ENCODE peak calls at places on chromosomes 6 and 20, in eight cellular contexts. Z, Y, H, W, O, X, U and F are unnamed samples.

GRCh38 chr6:33571637-33572316 is 8.3 kb downstream of the BAK1 start:
- DNase-seq in Z (no peak), Y (no peak), H (no peak), W (no peak), O (no peak), X (no peak), U (no peak), F (no peak)

GRCh38 chr6:109322825-109323580 is 59.3 kb downstream of the CD164 start:
- DNase-seq in Z (no peak), Y (no peak), H (no peak), W (no peak), O (no peak), X (peak; percentile 72), U (peak; percentile 52), F (no peak)

GRCh38 chr20:17878912-17879602 is 89.5 kb downstream of the SNX5 start:
- DNase-seq in Z (no peak), Y (no peak), H (no peak), W (no peak), O (no peak), X (peak; percentile 27), U (no peak), F (no peak)

GRCh38 chr20:7470912-7471311 is 469.3 kb downstream of the HAO1 start:
- DNase-seq in Z (no peak), Y (no peak), H (no peak), W (no peak), O (no peak), X (no peak), U (no peak), F (no peak)

GRCh38 chr6:73612611-73613010 is 41.2 kb downstream of the SLC17A5 start:
- DNase-seq in Z (no peak), Y (no peak), H (no peak), W (no peak), O (no peak), X (no peak), U (no peak), F (no peak)

GRCh38 chr6:25477006-25477590 is 174.9 kb upstream of the SCGN start:
- DNase-seq in Z (no peak), Y (no peak), H (no peak), W (peak; percentile 59), O (peak; percentile 3), X (no peak), U (no peak), F (no peak)

GRCh38 chr6:160088774-160089533 is 32.7 kb upstream of the SLC22A1 start:
- DNase-seq in Z (no peak), Y (no peak), H (no peak), W (no peak), O (no peak), X (no peak), U (no peak), F (no peak)

GRCh38 chr20:46746972-46747371 is 37.5 kb downstream of the SLC2A10 start:
- DNase-seq in Z (no peak), Y (no peak), H (no peak), W (peak; percentile 71), O (peak; percentile 59), X (peak; percentile 29), U (no peak), F (no peak)

GRCh38 chr20:19761853-19762252 is 3.8 kb downstream of the RIN2 start:
- DNase-seq in Z (no peak), Y (no peak), H (no peak), W (no peak), O (no peak), X (no peak), U (no peak), F (peak; percentile 40)

GRCh38 chr6:157235600-157236039 is 87.7 kb downstream of the TMEM242 start:
- DNase-seq in Z (no peak), Y (peak; percentile 59), H (no peak), W (peak; percentile 33), O (peak; percentile 70), X (peak; percentile 82), U (peak; percentile 71), F (no peak)

GRCh38 chr6:135600086-135600702 is 102.7 kb upstream of the AHI1 start:
- DNase-seq in Z (no peak), Y (no peak), H (no peak), W (no peak), O (no peak), X (no peak), U (no peak), F (no peak)

GRCh38 chr6:13413906-13414555 is 73.4 kb downstream of the GFOD1 start:
- DNase-seq in Z (no peak), Y (no peak), H (no peak), W (peak; percentile 34), O (no peak), X (no peak), U (peak; percentile 66), F (no peak)

GRCh38 chr6:39424831-39425230 is 102.3 kb upstream of the KCNK16 start:
- DNase-seq in Z (no peak), Y (no peak), H (no peak), W (no peak), O (no peak), X (no peak), U (no peak), F (no peak)

GRCh38 chr6:35213824-35214756 is at the start of gene SCUBE3:
- DNase-seq in Z (no peak), Y (peak; percentile 29), H (no peak), W (peak; percentile 42), O (no peak), X (no peak), U (peak; percentile 39), F (no peak)

GRCh38 chr6:90656325-90656724 is 69.5 kb upstream of the MAP3K7 start:
- DNase-seq in Z (no peak), Y (no peak), H (no peak), W (no peak), O (no peak), X (no peak), U (no peak), F (no peak)

GRCh38 chr20:6122873-6123649 is at the start of gene FERMT1:
- DNase-seq in Z (no peak), Y (peak; percentile 68), H (no peak), W (peak; percentile 54), O (peak; percentile 89), X (peak; percentile 68), U (peak; percentile 48), F (no peak)

GRCh38 chr6:21331221-21331620 is 262.3 kb upstream of the SOX4 start:
- DNase-seq in Z (no peak), Y (no peak), H (no peak), W (no peak), O (no peak), X (peak; percentile 74), U (peak; percentile 53), F (peak; percentile 70)

GRCh38 chr20:53162251-53162835 is 190.2 kb downstream of the TSHZ2 start:
- DNase-seq in Z (peak; percentile 21), Y (no peak), H (no peak), W (peak; percentile 47), O (peak; percentile 36), X (peak; percentile 74), U (peak; percentile 32), F (no peak)

GRCh38 chr6:77986380-77987034 is 333.7 kb downstream of the MEI4 start:
- DNase-seq in Z (no peak), Y (no peak), H (no peak), W (no peak), O (no peak), X (no peak), U (no peak), F (no peak)

GRCh38 chr6:7879980-7880717 is 30.4 kb downstream of the TXNDC5 start:
- DNase-seq in Z (no peak), Y (no peak), H (no peak), W (no peak), O (no peak), X (no peak), U (no peak), F (no peak)
- TF ChIP-seq POLR2A in Z (no peak), Y (no peak), H (no peak), W (no peak), O (no peak), X (no peak), U (no peak), F (no peak)

GRCh38 chr6:71887006-71887743 is 825 bp downstream of the RIMS1 start:
- DNase-seq in Z (no peak), Y (no peak), H (no peak), W (no peak), O (no peak), X (peak; percentile 58), U (no peak), F (no peak)
- H3K4me3 ChIP-seq in Z (peak overlapping the region; percentile 33), Y (peak overlapping the region; percentile 38), H (peak overlapping the region; percentile 62), W (peak overlapping the region; percentile 50), O (peak overlapping the region; percentile 47), X (peak overlapping the region; percentile 49), U (peak overlapping the region; percentile 5), F (no peak overlapping the region)

GRCh38 chr6:89589297-89590074 is 49.1 kb downstream of the LYRM2 start:
- DNase-seq in Z (no peak), Y (no peak), H (no peak), W (no peak), O (no peak), X (no peak), U (no peak), F (no peak)
- TF ChIP-seq CTCF in Z (no peak), Y (no peak), H (no peak), W (no peak), O (no peak), X (no peak), U (no peak), F (no peak)

GRCh38 chr6:27016689-27017088 is 230.8 kb upstream of the PRSS16 start:
- DNase-seq in Z (no peak), Y (no peak), H (no peak), W (no peak), O (no peak), X (no peak), U (no peak), F (no peak)

GRCh38 chr6:27023664-27024063 is 223.8 kb upstream of the PRSS16 start:
- DNase-seq in Z (no peak), Y (no peak), H (no peak), W (no peak), O (no peak), X (no peak), U (no peak), F (no peak)

GRCh38 chr6:27020553-27020880 is 227.0 kb upstream of the PRSS16 start:
- DNase-seq in Z (no peak), Y (no peak), H (no peak), W (no peak), O (no peak), X (no peak), U (no peak), F (no peak)

GRCh38 chr6:27025351-27025750 is 222.2 kb upstream of the PRSS16 start:
- DNase-seq in Z (no peak), Y (no peak), H (no peak), W (no peak), O (no peak), X (no peak), U (no peak), F (no peak)

DNA sequence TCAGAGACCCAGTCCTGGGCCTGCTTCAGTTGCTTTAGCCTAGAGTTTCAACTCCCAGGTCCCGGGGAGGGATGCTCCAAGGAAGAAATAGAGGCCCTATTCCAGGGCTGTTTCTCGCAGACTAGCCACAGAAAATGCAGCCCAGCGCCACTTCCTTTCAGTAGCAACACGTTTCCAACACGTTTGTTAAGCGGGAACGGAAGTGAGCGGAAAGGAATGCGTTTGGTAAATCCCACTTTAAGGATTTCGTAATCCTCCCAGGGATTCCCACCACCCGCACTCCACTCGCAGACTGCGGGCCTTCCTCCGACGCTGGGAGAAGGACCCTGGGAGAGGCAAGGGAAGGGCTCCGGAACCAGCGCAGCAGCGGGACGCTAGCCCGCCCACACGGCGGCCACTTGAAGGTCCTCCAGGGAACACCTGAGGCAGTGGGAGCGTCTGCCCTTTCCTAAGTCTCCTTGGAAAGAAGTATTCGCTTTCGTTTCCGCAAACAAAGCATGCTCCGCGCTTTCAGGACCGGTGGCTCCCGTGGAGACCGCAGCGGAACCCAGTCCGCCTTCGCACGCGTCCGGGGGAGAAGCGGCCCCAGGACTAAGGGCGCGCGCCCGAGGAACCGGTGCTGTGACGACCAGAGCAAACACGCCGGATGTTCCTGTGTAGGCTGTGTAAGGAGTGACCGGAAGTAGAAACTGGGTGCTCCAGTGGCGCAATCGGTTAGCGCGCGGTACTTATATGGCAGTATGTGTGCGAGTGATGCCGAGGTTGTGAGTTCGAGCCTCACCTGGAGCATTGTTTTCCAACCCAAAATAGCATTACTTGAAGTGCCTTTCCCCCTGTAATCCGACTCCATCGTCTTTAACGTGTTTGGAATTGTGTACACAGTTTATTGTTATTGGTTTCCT is 227.6 kb upstream of the PRSS16 start:
- DNase-seq in Z (peak; percentile 70), Y (peak; percentile 76), H (peak; percentile 18), W (peak; percentile 93), O (peak; percentile 96), X (peak; percentile 95), U (peak; percentile 89), F (peak; percentile 59)
- TF ChIP-seq POLR2A in Z (peak; percentile 40), Y (no peak), H (peak; percentile 64), W (peak; percentile 74), O (peak; percentile 89), X (peak; percentile 72), U (no peak), F (no peak)